ENCODE peak calls at places on chromosome 22, in six cellular contexts. O is PC-9, N is AG10803, S is tibial nerve, R is GM12865, U is kidney epithelial cell. T is an unnamed sample.

GRCh38 chr22:36486619-36487384 is 5.4 kb upstream of the TXN2 start:
- DNase-seq in O (no peak), N (peak; percentile 49), R (peak; percentile 55), S (no peak), U (no peak), T (no peak)

GRCh38 chr22:41110968-41111367 is 18.6 kb downstream of the EP300 start:
- DNase-seq in S (no peak), O (no peak), R (no peak), N (no peak), U (no peak), T (no peak)

GRCh38 chr22:29925402-29925801 is 42.4 kb downstream of the MTMR3 start:
- DNase-seq in S (no peak), U (no peak), R (no peak), O (no peak), N (no peak), T (no peak)

GRCh38 chr22:41638124-41638523 is 17.0 kb downstream of the XRCC6 start:
- DNase-seq in N (no peak), O (no peak), R (no peak), U (no peak), S (no peak), T (no peak)

GRCh38 chr22:39317084-39317755 is 2.2 kb downstream of the RPL3 start:
- DNase-seq in O (peak; percentile 52), R (peak; percentile 64), N (no peak), S (no peak), U (no peak), T (no peak)

GRCh38 chr22:50702261-50702671 is 29.6 kb downstream of the SHANK3 start:
- DNase-seq in U (no peak), R (no peak), S (no peak), N (no peak), O (no peak), T (no peak)

GRCh38 chr22:50691521-50691920 is 18.9 kb downstream of the SHANK3 start:
- DNase-seq in S (peak; percentile 3), O (peak; percentile 33), U (no peak), N (peak; percentile 29), R (peak; percentile 56), T (no peak)

GRCh38 chr22:25553131-25553530 is 11.3 kb upstream of the GRK3 start:
- DNase-seq in S (no peak), O (no peak), U (no peak), N (no peak), R (no peak), T (no peak)

GRCh38 chr22:19646383-19646782 is 67.9 kb upstream of the SEPTIN5 start:
- DNase-seq in R (no peak), N (no peak), U (no peak), S (no peak), O (no peak), T (no peak)

GRCh38 chr22:48923909-48924475 is 903.7 kb downstream of the BRD1 start:
- DNase-seq in U (no peak), O (no peak), N (no peak), R (no peak), S (no peak), T (no peak)

GRCh38 chr22:19571207-19571795 is 47.1 kb upstream of the CLDN5 start:
- DNase-seq in O (no peak), N (no peak), S (no peak), R (no peak), U (no peak), T (no peak)

GRCh38 chr22:40323681-40324083 is 22.6 kb upstream of the ADSL start:
- DNase-seq in R (no peak), U (no peak), N (peak; percentile 19), O (no peak), S (no peak), T (no peak)

GRCh38 chr22:49862408-49862776 is 8.7 kb downstream of the ZBED4 start:
- DNase-seq in O (no peak), N (no peak), R (no peak), S (no peak), U (no peak), T (no peak)

GRCh38 chr22:36413022-36413770 is 25.4 kb upstream of the MYH9 start:
- DNase-seq in O (peak; percentile 80), U (no peak), S (no peak), R (no peak), N (no peak), T (no peak)

GRCh38 chr22:30224161-30224857 is 22.2 kb downstream of the LIF start:
- DNase-seq in U (no peak), S (no peak), N (no peak), O (peak; percentile 71), R (peak; percentile 35), T (no peak)

GRCh38 chr22:45549739-45550138 is 47.1 kb downstream of the FBLN1 start:
- DNase-seq in R (no peak), S (no peak), N (peak; percentile 36), U (no peak), O (no peak), T (no peak)

GRCh38 chr22:46122511-46122971 is 27.8 kb upstream of the PPARA start:
- DNase-seq in S (peak; percentile 66), N (peak; percentile 58), O (peak; percentile 65), U (no peak), R (peak; percentile 74), T (no peak)

GRCh38 chr22:23520875-23521441 is 59.1 kb downstream of the IGLL1 start:
- DNase-seq in O (no peak), S (peak; percentile 32), R (no peak), N (peak; percentile 15), U (no peak), T (no peak)

GRCh38 chr22:20953668-20954500 is 13.2 kb upstream of the AIFM3 start:
- DNase-seq in U (no peak), S (no peak), O (no peak), N (peak; percentile 79), R (no peak), T (no peak)

GRCh38 chr22:41340357-41340756 is 39.0 kb downstream of the ZC3H7B start:
- DNase-seq in R (no peak), O (no peak), N (no peak), S (no peak), U (no peak), T (no peak)

DNA sequence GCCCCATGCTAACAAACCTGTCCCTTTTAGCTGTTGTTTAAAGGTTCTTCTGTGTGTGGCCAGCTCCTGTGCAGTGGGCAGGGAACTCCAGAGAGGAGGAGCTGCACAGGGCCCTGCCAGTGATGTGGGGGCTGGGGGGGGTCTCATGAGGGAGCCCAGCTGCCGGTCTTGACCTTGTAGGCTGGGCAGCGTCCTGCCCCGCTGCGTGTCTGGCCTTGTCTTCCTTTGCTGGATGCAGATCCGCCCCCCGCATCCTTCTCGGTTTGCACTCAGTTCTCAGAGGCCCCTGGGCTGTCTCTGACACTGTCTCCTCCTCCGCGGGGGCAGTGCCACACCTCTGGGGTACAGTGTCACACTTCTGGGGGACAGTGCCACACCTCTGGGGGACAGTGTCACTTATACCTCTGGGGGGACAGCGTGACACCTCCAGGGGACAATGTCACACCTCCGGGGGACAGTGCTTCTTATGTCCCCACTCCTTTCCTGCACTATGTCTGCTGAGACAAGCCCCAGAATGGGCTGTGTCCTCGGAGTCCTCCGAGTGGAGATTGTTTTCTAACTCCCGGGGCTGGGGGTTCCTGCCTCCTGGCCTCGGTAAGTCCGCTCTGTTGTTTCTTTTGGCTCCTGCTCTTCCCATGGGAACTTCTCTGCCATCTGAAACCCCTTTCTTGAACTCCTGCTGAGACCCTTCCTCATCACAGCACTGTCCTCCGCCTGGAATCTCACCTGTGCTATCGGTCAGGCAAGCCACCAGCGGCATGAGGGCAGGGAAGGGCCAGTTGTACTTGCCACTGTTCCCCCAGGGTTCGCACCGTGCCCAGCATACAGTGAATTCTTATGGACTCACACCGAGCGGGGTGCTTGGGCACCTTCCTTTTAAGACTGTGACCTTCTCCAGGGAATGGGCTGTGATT is 788.3 kb downstream of the TBC1D22A start:
- DNase-seq in O (no peak), R (no peak), S (no peak), U (no peak), N (no peak), T (no peak)
- H3K4me3 ChIP-seq in O (no peak overlapping the region), R (no peak overlapping the region), S (no peak overlapping the region), U (no peak overlapping the region), N (no peak overlapping the region), T (no peak overlapping the region)

GRCh38 chr22:26554956-26555355 is 35.0 kb downstream of the TPST2 start:
- DNase-seq in N (no peak), O (no peak), S (no peak), R (no peak), U (no peak), T (no peak)
- TF ChIP-seq CTCF in N (no peak), O (no peak), S (no peak), R (no peak), U (no peak), T (no peak)

DNA sequence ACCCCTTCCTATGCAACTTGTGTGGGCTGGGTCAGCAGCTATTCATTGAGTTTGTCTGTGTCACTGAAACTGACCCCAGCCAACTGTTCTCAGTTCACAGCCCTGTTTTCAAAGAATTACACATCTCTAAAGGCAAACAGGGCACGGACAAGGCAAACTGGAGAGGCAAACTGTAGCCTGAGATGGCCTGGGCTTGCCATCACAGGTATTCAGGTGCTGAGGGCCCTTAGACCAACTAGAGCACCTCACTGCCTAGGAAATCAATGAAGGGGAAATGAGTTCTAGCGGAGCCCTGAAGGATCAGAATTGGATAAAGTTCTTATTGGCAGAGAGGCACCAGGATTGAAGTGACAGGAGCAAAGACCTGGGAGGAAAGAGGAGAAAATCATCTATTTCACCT is 24.0 kb downstream of the PIK3IP1 start:
- DNase-seq in R (no peak), U (no peak), S (no peak), O (no peak), N (no peak), T (no peak)
- H3K4me3 ChIP-seq in R (no peak overlapping the region), U (no peak overlapping the region), S (no peak overlapping the region), O (no peak overlapping the region), N (no peak overlapping the region), T (no peak overlapping the region)

DNA sequence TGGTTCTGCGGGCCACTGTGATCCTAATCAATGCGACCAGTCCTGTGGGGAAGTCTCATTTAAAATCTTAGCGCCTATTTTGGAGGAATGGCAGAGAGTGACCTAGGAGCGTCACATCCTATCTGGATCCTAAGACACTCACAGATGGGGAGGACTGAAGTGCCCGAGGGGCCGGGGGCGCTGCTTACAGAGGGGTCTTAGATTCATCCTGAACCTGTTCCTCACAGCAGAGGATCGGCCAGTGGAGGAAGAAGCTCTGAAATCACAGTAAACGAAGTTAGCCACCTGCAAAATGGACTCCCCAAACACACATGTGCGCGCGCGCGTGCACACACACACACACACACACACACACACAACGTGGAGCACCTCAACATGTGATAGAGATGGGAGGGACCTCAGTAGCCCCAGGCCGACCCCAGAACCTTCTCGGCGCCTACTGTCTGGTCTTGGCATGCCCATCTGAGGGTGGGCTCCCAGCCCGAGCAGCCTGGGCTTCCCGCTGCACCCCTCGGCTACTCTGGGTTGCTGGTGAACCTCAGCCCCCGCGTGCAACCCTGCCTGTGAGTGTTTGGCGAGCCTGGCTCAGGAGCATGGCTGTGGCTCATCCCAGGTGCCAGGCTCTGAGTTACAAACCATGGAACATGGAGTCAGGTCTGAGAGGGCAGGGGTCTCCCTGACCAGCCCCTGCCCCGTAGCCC is 613.3 kb downstream of the TBC1D22A start:
- DNase-seq in N (no peak), R (no peak), O (no peak), S (no peak), U (no peak), T (no peak)
- TF ChIP-seq CTCF in N (no peak), R (no peak), O (no peak), S (no peak), U (no peak), T (no peak)

T was measured in Panc1.